ENCODE peak calls at places on chromosome 21, in five cellular contexts. One of them, this sample, is unnamed.
A peak's percentile ranks its signal among the peaks of the same experiment; 100 is the strongest.

GRCh38 chr21:44312089-44312488 is 12.2 kb downstream of the PFKL start:
- DNase-seq in heart right ventricle: no peak
- DNase-seq in OCI-LY7: no peak
- DNase-seq in IMR-90: no peak
- DNase-seq in epithelial cell of esophagus: no peak
- DNase-seq in this sample: no peak

GRCh38 chr21:14630556-14631069 is 84.5 kb upstream of the SAMSN1 start:
- DNase-seq in IMR-90: no peak
- DNase-seq in OCI-LY7: no peak
- DNase-seq in heart right ventricle: no peak
- DNase-seq in epithelial cell of esophagus: no peak
- DNase-seq in this sample: no peak

GRCh38 chr21:17467829-17468228 is 45.0 kb upstream of the CXADR start:
- DNase-seq in epithelial cell of esophagus: no peak
- DNase-seq in OCI-LY7: no peak
- DNase-seq in IMR-90: peak; percentile 56
- DNase-seq in heart right ventricle: no peak
- DNase-seq in this sample: no peak

GRCh38 chr21:14121719-14122118 is 89.0 kb downstream of the LIPI start:
- DNase-seq in epithelial cell of esophagus: no peak
- DNase-seq in OCI-LY7: peak; percentile 64
- DNase-seq in heart right ventricle: no peak
- DNase-seq in IMR-90: no peak
- DNase-seq in this sample: no peak

GRCh38 chr21:33261635-33262034 is 4.5 kb upstream of the IL10RB start:
- DNase-seq in heart right ventricle: no peak
- DNase-seq in IMR-90: peak; percentile 62
- DNase-seq in OCI-LY7: peak; percentile 32
- DNase-seq in epithelial cell of esophagus: no peak
- DNase-seq in this sample: peak; percentile 19

GRCh38 chr21:34670220-34670961 is 1.6 kb downstream of the CLIC6 start:
- DNase-seq in IMR-90: no peak
- DNase-seq in OCI-LY7: no peak
- DNase-seq in heart right ventricle: no peak
- DNase-seq in epithelial cell of esophagus: peak; percentile 18
- DNase-seq in this sample: no peak

GRCh38 chr21:38211321-38211720 is 45.5 kb upstream of the KCNJ15 start:
- DNase-seq in heart right ventricle: no peak
- DNase-seq in epithelial cell of esophagus: no peak
- DNase-seq in IMR-90: no peak
- DNase-seq in OCI-LY7: no peak
- DNase-seq in this sample: no peak

GRCh38 chr21:45157932-45158331 is 83.6 kb downstream of the ADARB1 start:
- DNase-seq in epithelial cell of esophagus: no peak
- DNase-seq in OCI-LY7: no peak
- DNase-seq in IMR-90: no peak
- DNase-seq in heart right ventricle: no peak
- DNase-seq in this sample: no peak

GRCh38 chr21:17491716-17492414 is 21.0 kb upstream of the CXADR start:
- DNase-seq in heart right ventricle: no peak
- DNase-seq in IMR-90: peak; percentile 99
- DNase-seq in epithelial cell of esophagus: peak; percentile 91
- DNase-seq in OCI-LY7: no peak
- DNase-seq in this sample: peak; percentile 90

GRCh38 chr21:32137266-32137665 is 141.6 kb downstream of the MIS18A start:
- DNase-seq in heart right ventricle: no peak
- DNase-seq in OCI-LY7: no peak
- DNase-seq in IMR-90: no peak
- DNase-seq in epithelial cell of esophagus: no peak
- DNase-seq in this sample: no peak

GRCh38 chr21:35095859-35096291 is 46.8 kb upstream of the RUNX1 start:
- DNase-seq in epithelial cell of esophagus: no peak
- DNase-seq in OCI-LY7: no peak
- DNase-seq in IMR-90: peak; percentile 47
- DNase-seq in heart right ventricle: no peak
- DNase-seq in this sample: peak; percentile 49

GRCh38 chr21:38843806-38844479 is 38.2 kb downstream of the ETS2 start:
- DNase-seq in OCI-LY7: no peak
- DNase-seq in heart right ventricle: no peak
- DNase-seq in epithelial cell of esophagus: peak; percentile 24
- DNase-seq in IMR-90: peak; percentile 86
- DNase-seq in this sample: no peak

GRCh38 chr21:39373634-39374033 is 24.7 kb upstream of the HMGN1 start:
- DNase-seq in heart right ventricle: no peak
- DNase-seq in IMR-90: peak; percentile 47
- DNase-seq in OCI-LY7: peak; percentile 79
- DNase-seq in epithelial cell of esophagus: peak; percentile 72
- DNase-seq in this sample: no peak

GRCh38 chr21:46455575-46456385 is 2.9 kb upstream of the DIP2A start:
- DNase-seq in epithelial cell of esophagus: peak; percentile 82
- DNase-seq in IMR-90: peak; percentile 66
- DNase-seq in OCI-LY7: no peak
- DNase-seq in heart right ventricle: no peak
- DNase-seq in this sample: no peak

GRCh38 chr21:31726407-31726806 is 5.5 kb downstream of the SCAF4 start:
- DNase-seq in epithelial cell of esophagus: no peak
- DNase-seq in heart right ventricle: no peak
- DNase-seq in IMR-90: no peak
- DNase-seq in OCI-LY7: no peak
- DNase-seq in this sample: no peak

GRCh38 chr21:43865471-43866181 is 603 bp downstream of the AGPAT3 start:
- DNase-seq in IMR-90: peak; percentile 15
- DNase-seq in epithelial cell of esophagus: peak; percentile 31
- DNase-seq in OCI-LY7: no peak
- DNase-seq in heart right ventricle: peak; percentile 60
- DNase-seq in this sample: no peak

GRCh38 chr21:34891610-34891943 is 157.5 kb downstream of the RUNX1 start:
- DNase-seq in IMR-90: no peak
- DNase-seq in heart right ventricle: no peak
- DNase-seq in epithelial cell of esophagus: no peak
- DNase-seq in OCI-LY7: no peak
- DNase-seq in this sample: no peak

GRCh38 chr21:21232320-21232719 is 234.1 kb downstream of the NCAM2 start:
- DNase-seq in IMR-90: peak; percentile 71
- DNase-seq in OCI-LY7: no peak
- DNase-seq in heart right ventricle: no peak
- DNase-seq in epithelial cell of esophagus: peak; percentile 1
- DNase-seq in this sample: peak; percentile 3

GRCh38 chr21:45104560-45104959 is 30.2 kb downstream of the ADARB1 start:
- DNase-seq in IMR-90: no peak
- DNase-seq in epithelial cell of esophagus: peak; percentile 60
- DNase-seq in heart right ventricle: peak; percentile 66
- DNase-seq in OCI-LY7: no peak
- DNase-seq in this sample: no peak

GRCh38 chr21:45877821-45878469 is 103.6 kb upstream of the COL6A1 start:
- DNase-seq in heart right ventricle: no peak
- DNase-seq in OCI-LY7: no peak
- DNase-seq in IMR-90: no peak
- DNase-seq in epithelial cell of esophagus: no peak
- DNase-seq in this sample: no peak

GRCh38 chr21:46226146-46226545 is 2.4 kb downstream of the LSS start:
- DNase-seq in IMR-90: peak; percentile 19
- DNase-seq in epithelial cell of esophagus: no peak
- DNase-seq in OCI-LY7: no peak
- DNase-seq in heart right ventricle: no peak
- DNase-seq in this sample: no peak

GRCh38 chr21:18521204-18521603 is 117.6 kb upstream of the TMPRSS15 start:
- DNase-seq in IMR-90: no peak
- DNase-seq in epithelial cell of esophagus: no peak
- DNase-seq in OCI-LY7: no peak
- DNase-seq in heart right ventricle: no peak
- DNase-seq in this sample: no peak

GRCh38 chr21:29196664-29197052 is 66.2 kb downstream of the MAP3K7CL start:
- DNase-seq in OCI-LY7: no peak
- DNase-seq in epithelial cell of esophagus: no peak
- DNase-seq in IMR-90: peak; percentile 28
- DNase-seq in heart right ventricle: no peak
- DNase-seq in this sample: no peak

GRCh38 chr21:29194847-29195246 is 64.4 kb downstream of the MAP3K7CL start:
- DNase-seq in heart right ventricle: no peak
- DNase-seq in epithelial cell of esophagus: no peak
- DNase-seq in OCI-LY7: no peak
- DNase-seq in IMR-90: peak; percentile 39
- DNase-seq in this sample: no peak

GRCh38 chr21:29193907-29194306 is 63.5 kb downstream of the MAP3K7CL start:
- DNase-seq in epithelial cell of esophagus: no peak
- DNase-seq in OCI-LY7: no peak
- DNase-seq in heart right ventricle: no peak
- DNase-seq in IMR-90: no peak
- DNase-seq in this sample: no peak

GRCh38 chr21:29194342-29194741 is 63.9 kb downstream of the MAP3K7CL start:
- DNase-seq in heart right ventricle: no peak
- DNase-seq in epithelial cell of esophagus: no peak
- DNase-seq in OCI-LY7: no peak
- DNase-seq in IMR-90: no peak
- DNase-seq in this sample: no peak

GRCh38 chr21:29196021-29196663 is 65.7 kb downstream of the MAP3K7CL start:
- DNase-seq in OCI-LY7: peak; percentile 55
- DNase-seq in IMR-90: peak; percentile 97
- DNase-seq in heart right ventricle: no peak
- DNase-seq in epithelial cell of esophagus: peak; percentile 94
- DNase-seq in this sample: peak; percentile 56
- TF ChIP-seq CTCF in OCI-LY7: peak; percentile 70
- TF ChIP-seq CTCF in IMR-90: peak; percentile 54
- TF ChIP-seq CTCF in heart right ventricle: no peak
- TF ChIP-seq CTCF in epithelial cell of esophagus: peak; percentile 32
- TF ChIP-seq CTCF in this sample: peak; percentile 44

GRCh38 chr21:29473808-29474207 is 175.1 kb downstream of the BACH1 start:
- DNase-seq in heart right ventricle: no peak
- DNase-seq in IMR-90: no peak
- DNase-seq in epithelial cell of esophagus: no peak
- DNase-seq in OCI-LY7: no peak
- DNase-seq in this sample: no peak
- TF ChIP-seq CTCF in heart right ventricle: no peak
- TF ChIP-seq CTCF in IMR-90: no peak
- TF ChIP-seq CTCF in epithelial cell of esophagus: no peak
- TF ChIP-seq CTCF in OCI-LY7: no peak
- TF ChIP-seq CTCF in this sample: no peak

GRCh38 chr21:42861311-42862122 is 17.8 kb downstream of the WDR4 start:
- DNase-seq in heart right ventricle: no peak
- DNase-seq in OCI-LY7: no peak
- DNase-seq in epithelial cell of esophagus: no peak
- DNase-seq in IMR-90: no peak
- DNase-seq in this sample: no peak

GRCh38 chr21:42860345-42860744 is 19.0 kb downstream of the WDR4 start:
- DNase-seq in IMR-90: no peak
- DNase-seq in epithelial cell of esophagus: no peak
- DNase-seq in OCI-LY7: no peak
- DNase-seq in heart right ventricle: no peak
- DNase-seq in this sample: no peak

GRCh38 chr21:42858185-42858847 is 21.0 kb downstream of the WDR4 start:
- DNase-seq in epithelial cell of esophagus: no peak
- DNase-seq in IMR-90: no peak
- DNase-seq in heart right ventricle: no peak
- DNase-seq in OCI-LY7: no peak
- DNase-seq in this sample: no peak

GRCh38 chr21:42858957-42859890 is 20.1 kb downstream of the WDR4 start:
- DNase-seq in OCI-LY7: no peak
- DNase-seq in heart right ventricle: no peak
- DNase-seq in epithelial cell of esophagus: no peak
- DNase-seq in IMR-90: no peak
- DNase-seq in this sample: no peak

GRCh38 chr21:42859891-42860230 is 19.5 kb downstream of the WDR4 start:
- DNase-seq in OCI-LY7: no peak
- DNase-seq in IMR-90: no peak
- DNase-seq in epithelial cell of esophagus: no peak
- DNase-seq in heart right ventricle: no peak
- DNase-seq in this sample: no peak
- TF ChIP-seq CTCF in OCI-LY7: no peak
- TF ChIP-seq CTCF in IMR-90: no peak
- TF ChIP-seq CTCF in epithelial cell of esophagus: no peak
- TF ChIP-seq CTCF in heart right ventricle: no peak
- TF ChIP-seq CTCF in this sample: no peak

DNA sequence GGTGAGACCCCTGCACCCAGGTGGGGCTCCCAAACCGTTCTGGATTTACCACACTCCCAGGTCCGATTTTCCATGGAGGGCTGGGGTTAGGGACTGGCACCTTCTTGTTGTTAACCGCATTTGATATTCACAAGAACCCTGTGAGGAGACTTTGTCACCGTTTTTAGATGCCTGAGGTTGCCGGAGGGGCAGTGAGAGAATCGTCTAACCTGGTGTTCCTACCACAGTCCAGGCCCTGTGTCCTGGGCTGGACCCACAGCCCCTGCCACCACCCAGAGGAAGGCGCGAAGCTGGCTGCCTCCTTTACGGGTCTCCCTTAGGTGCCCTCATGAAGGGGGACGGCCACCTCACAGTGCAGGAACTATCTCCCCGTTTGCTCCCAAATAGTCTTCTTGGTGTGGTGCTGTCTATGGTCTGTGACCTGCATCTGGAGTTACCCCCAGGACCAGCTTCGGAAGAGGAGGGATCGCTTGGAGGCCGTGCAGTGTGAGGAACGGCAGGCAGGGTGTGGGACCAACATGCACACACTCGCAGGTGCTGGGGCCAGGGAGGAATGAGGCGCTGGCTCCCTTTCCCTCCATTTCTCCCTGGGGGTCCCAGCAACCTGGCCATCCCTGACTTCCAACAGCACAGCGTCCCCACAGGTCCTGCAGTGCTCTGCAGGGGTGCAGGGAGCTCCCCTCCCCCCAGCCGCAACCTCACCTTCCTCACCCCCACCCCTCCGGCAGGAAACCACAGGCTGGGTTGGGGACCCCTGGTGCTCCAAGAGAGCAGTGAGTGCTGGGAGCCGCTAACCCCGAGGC is 7.0 kb downstream of the SIM2 start:
- DNase-seq in epithelial cell of esophagus: no peak
- DNase-seq in OCI-LY7: no peak
- DNase-seq in heart right ventricle: no peak
- DNase-seq in IMR-90: no peak
- DNase-seq in this sample: no peak
- TF ChIP-seq CTCF in epithelial cell of esophagus: peak; percentile 8
- TF ChIP-seq CTCF in OCI-LY7: no peak
- TF ChIP-seq CTCF in heart right ventricle: no peak
- TF ChIP-seq CTCF in IMR-90: peak; percentile 14
- TF ChIP-seq CTCF in this sample: no peak

GRCh38 chr21:28431527-28432200 is 561.0 kb downstream of the LTN1 start:
- DNase-seq in OCI-LY7: no peak
- DNase-seq in IMR-90: peak; percentile 55
- DNase-seq in epithelial cell of esophagus: no peak
- DNase-seq in heart right ventricle: no peak
- DNase-seq in this sample: no peak
- TF ChIP-seq CTCF in OCI-LY7: no peak
- TF ChIP-seq CTCF in IMR-90: no peak
- TF ChIP-seq CTCF in epithelial cell of esophagus: no peak
- TF ChIP-seq CTCF in heart right ventricle: no peak
- TF ChIP-seq CTCF in this sample: no peak

This sample was measured in BJ.